ENCODE peak calls at places on chromosome 22, in nine cellular contexts. K is esophagus squamous epithelium, Z is testis, L is spleen, F is IMR-90, Q is uterus, A is adrenal gland, Y is transverse colon, M is gastrocnemius medialis. E is an unnamed sample.

GRCh38 chr22:48086246-48086645 is 1323.8 kb downstream of the TBC1D22A start:
- DNase-seq in M (no peak), F (no peak), Z (no peak), K (no peak), L (no peak), Q (no peak), A (no peak), Y (no peak), E (no peak)

GRCh38 chr22:46272762-46273431 is 5.1 kb downstream of the TTC38 start:
- DNase-seq in A (no peak), Y (no peak), L (no peak), Q (no peak), K (no peak), F (no peak), Z (no peak), M (no peak), E (no peak)

GRCh38 chr22:37544955-37545702 is 15.2 kb upstream of the CDC42EP1 start:
- DNase-seq in M (no peak), K (no peak), Z (peak; percentile 73), L (no peak), F (peak; percentile 58), Q (peak; percentile 77), A (peak; percentile 83), Y (peak; percentile 88), E (peak; percentile 72)

GRCh38 chr22:26367402-26368245 is 61.4 kb upstream of the ASPHD2 start:
- DNase-seq in K (no peak), L (no peak), Q (no peak), Z (peak; percentile 67), M (no peak), Y (peak; percentile 28), F (peak; percentile 20), A (no peak), E (no peak)

GRCh38 chr22:22943521-22944267 is 56.1 kb downstream of the IGLL5 start:
- DNase-seq in K (no peak), Y (peak; percentile 7), M (no peak), L (no peak), F (no peak), Z (peak; percentile 11), Q (no peak), A (peak; percentile 7), E (no peak)

GRCh38 chr22:27107824-27108223 is 450.4 kb downstream of the MIAT start:
- DNase-seq in K (no peak), L (no peak), Q (peak; percentile 75), Y (peak; percentile 45), A (peak; percentile 67), F (peak; percentile 94), Z (peak; percentile 68), M (peak; percentile 14), E (no peak)

GRCh38 chr22:40597541-40598453 is 38.7 kb downstream of the MRTFA start:
- DNase-seq in Z (no peak), M (no peak), K (no peak), A (no peak), L (no peak), Y (no peak), F (peak; percentile 41), Q (no peak), E (no peak)

GRCh38 chr22:48135641-48136040 is 1373.2 kb downstream of the TBC1D22A start:
- DNase-seq in M (no peak), F (no peak), Z (no peak), A (no peak), Q (no peak), K (no peak), Y (no peak), L (no peak), E (no peak)

GRCh38 chr22:35310556-35311550 is 11.2 kb downstream of the TOM1 start:
- DNase-seq in Z (no peak), F (no peak), L (peak; percentile 68), M (no peak), K (no peak), Y (peak; percentile 63), Q (no peak), A (peak; percentile 15), E (no peak)

GRCh38 chr22:18968011-18968749 is 32.1 kb upstream of the PRODH start:
- DNase-seq in M (no peak), A (peak; percentile 51), K (no peak), Q (no peak), L (no peak), F (peak; percentile 15), Z (peak; percentile 46), Y (no peak), E (peak; percentile 44)

DNA sequence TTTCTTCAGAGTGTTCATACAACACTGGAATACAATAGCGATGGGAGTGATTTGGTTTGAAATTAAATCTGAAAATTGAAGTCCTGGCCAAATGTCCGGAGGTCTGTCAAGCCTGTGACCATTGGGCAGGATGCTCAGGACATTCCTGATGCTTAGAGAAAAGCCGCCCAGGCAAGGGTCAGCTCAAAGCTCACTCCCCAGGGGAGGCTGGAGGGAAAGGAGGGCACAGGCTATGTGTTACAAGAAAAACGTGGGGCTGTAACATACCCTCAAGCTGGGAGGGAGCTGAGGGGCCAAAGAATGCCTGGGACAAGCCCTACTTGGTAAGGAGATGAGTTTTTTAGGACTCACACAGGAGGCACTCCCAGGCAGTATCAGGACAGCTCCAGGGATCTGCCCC is 500.3 kb downstream of the BRD1 start:
- DNase-seq in L (peak; percentile 22), A (no peak), M (no peak), F (no peak), K (no peak), Q (no peak), Z (peak; percentile 9), Y (no peak), E (no peak)
- H3K9me3 ChIP-seq in L (peaks cover 28% of the 10 kb centered on the region), A (no peaks in the 10 kb centered on the region), M (no peaks in the 10 kb centered on the region), F (peaks cover 73% of the 10 kb centered on the region), K (no peaks in the 10 kb centered on the region), Q (peaks cover 8% of the 10 kb centered on the region), Z (no peaks in the 10 kb centered on the region), Y (no peaks in the 10 kb centered on the region), E (no peaks in the 10 kb centered on the region)

GRCh38 chr22:41661713-41662112 is 27.0 kb downstream of the SNU13 start:
- DNase-seq in Z (no peak), K (no peak), A (no peak), M (no peak), L (no peak), Y (no peak), Q (no peak), F (no peak), E (no peak)

GRCh38 chr22:41668971-41669911 is 19.4 kb downstream of the SNU13 start:
- DNase-seq in Z (no peak), L (no peak), A (no peak), Y (no peak), K (no peak), F (peak; percentile 85), Q (no peak), M (no peak), E (no peak)

GRCh38 chr22:41661088-41661487 is 27.6 kb downstream of the SNU13 start:
- DNase-seq in Q (no peak), Y (no peak), K (no peak), L (no peak), F (peak; percentile 18), A (peak; percentile 56), Z (no peak), M (no peak), E (no peak)

GRCh38 chr22:41664490-41664889 is 24.2 kb downstream of the SNU13 start:
- DNase-seq in Z (no peak), Q (no peak), F (no peak), Y (no peak), K (no peak), M (no peak), A (no peak), L (no peak), E (no peak)

DNA sequence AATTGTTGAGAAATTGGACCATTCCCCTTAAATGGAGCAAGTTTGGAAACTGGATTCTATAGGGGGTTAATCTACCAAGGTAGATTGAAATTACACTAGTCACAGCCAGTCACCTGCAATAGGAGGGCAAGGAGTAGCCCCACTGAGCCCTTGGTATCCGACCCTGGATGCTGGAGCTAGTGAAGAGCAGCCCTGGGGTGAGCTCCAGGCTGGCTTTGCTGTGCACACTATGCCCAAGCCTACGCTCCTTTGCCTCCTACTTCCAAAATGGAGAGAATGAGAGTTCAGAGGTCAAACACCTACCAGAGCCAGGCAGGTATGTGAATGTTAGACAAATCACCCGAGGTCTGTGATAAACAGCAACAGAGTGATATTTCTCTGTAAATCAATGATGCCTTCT is 23.7 kb downstream of the SNU13 start:
- DNase-seq in F (no peak), K (no peak), Z (peak; percentile 13), Y (no peak), Q (no peak), M (no peak), A (no peak), L (no peak), E (no peak)
- H3K36me3 ChIP-seq in F (peaks cover 22% of the 10 kb centered on the region), K (peaks cover 46% of the 10 kb centered on the region), Z (no peaks in the 10 kb centered on the region), Y (no peaks in the 10 kb centered on the region), Q (no peaks in the 10 kb centered on the region), M (no peaks in the 10 kb centered on the region), A (no peaks in the 10 kb centered on the region), L (peaks cover 56% of the 10 kb centered on the region), E (peaks cover 53% of the 10 kb centered on the region)

DNA sequence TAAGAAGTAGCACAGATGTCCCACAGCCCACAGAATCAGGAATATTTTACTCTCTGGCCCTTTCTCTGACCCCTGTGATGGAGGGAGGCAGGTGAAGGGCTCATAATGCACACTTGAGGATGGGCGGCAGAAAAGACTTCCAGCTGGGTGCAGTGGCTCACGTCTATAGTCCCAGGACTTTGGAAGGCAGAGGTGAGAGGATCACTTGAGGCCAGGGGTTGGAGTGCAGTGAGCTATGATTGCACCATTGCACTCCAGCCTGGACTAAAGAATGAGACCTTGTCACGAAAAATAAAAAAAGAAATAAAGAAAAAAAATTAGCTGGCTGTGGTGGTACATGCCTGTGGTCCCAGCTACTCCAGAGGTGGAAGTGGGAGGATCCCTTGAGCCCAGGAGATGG is 13.5 kb upstream of the CRYBB3 start:
- DNase-seq in A (no peak), L (no peak), F (no peak), Q (no peak), Z (no peak), M (no peak), Y (no peak), K (no peak), E (no peak)
- TF ChIP-seq POLR2A in A (no peak), L (no peak), F (no peak), Q (no peak), Z (no peak), M (no peak), Y (no peak), K (no peak), E (no peak)

GRCh38 chr22:28568099-28568498 is 111.5 kb downstream of the TTC28 start:
- DNase-seq in Q (no peak), A (no peak), F (peak; percentile 8), K (no peak), M (no peak), Z (no peak), L (no peak), Y (no peak), E (no peak)

GRCh38 chr22:28574159-28574788 is 105.4 kb downstream of the TTC28 start:
- DNase-seq in Z (no peak), K (no peak), Y (no peak), F (no peak), A (no peak), M (no peak), Q (no peak), L (no peak), E (no peak)

DNA sequence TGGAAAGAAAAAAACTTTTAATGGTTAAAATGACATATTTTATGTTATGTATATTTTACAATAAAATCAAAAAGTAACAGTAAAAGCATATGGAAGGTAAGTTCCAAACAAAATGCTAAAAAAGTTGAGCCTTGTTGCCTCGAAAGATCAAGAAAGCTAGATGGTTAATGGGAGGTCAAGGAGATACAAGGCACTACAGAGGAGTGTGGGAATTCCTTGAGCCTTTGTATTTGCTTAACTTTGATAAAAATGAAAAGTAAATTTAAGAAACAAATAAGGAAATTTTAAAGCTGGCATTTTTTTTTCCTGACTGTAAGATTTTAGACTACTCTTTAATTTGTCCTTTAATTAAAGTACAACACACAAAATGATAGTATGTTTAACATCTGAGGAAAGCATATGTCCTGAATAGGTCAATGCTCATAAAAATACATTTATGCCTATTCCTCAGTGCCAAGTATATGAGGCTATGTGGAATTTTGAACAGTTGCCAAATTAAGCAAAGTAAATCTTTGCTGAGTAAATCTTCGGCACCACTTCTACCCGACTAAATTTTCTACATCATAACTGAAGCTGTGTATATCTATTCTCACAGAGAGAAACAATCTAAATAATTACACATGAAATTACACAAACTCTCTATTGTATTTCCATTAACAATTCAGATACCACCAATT is 108.8 kb downstream of the TTC28 start:
- DNase-seq in Q (no peak), Y (no peak), Z (no peak), F (no peak), M (no peak), L (no peak), K (no peak), A (no peak), E (no peak)
- H3K9me3 ChIP-seq in Q (no peaks in the 10 kb centered on the region), Y (no peaks in the 10 kb centered on the region), Z (no peaks in the 10 kb centered on the region), F (no peaks in the 10 kb centered on the region), M (no peaks in the 10 kb centered on the region), L (no peaks in the 10 kb centered on the region), K (no peaks in the 10 kb centered on the region), A (no peaks in the 10 kb centered on the region), E (no peaks in the 10 kb centered on the region)

E was measured in heart left ventricle.